ENCODE peak calls at places on chromosomes 3 and 15, in seven cellular contexts. One of them, this sample, is unnamed.

GRCh38 chr3:84547971-84548970 is 410.5 kb upstream of the CADM2 start:
- DNase-seq in fibroblast of lung: peak
- DNase-seq in SK-N-SH: peak
- DNase-seq in IMR-90: no peak
- DNase-seq in mammary epithelial cell: peak
- DNase-seq in H9: peak
- DNase-seq in K562: no peak
- DNase-seq in this sample: no peak

GRCh38 chr15:91710072-91710471 is 143.4 kb upstream of the SLCO3A1 start:
- DNase-seq in K562: no peak
- DNase-seq in fibroblast of lung: peak
- DNase-seq in SK-N-SH: no peak
- DNase-seq in IMR-90: no peak
- DNase-seq in H9: no peak
- DNase-seq in mammary epithelial cell: peak
- DNase-seq in this sample: no peak

GRCh38 chr3:66113542-66113941 is 74.8 kb upstream of the MAGI1 start:
- DNase-seq in fibroblast of lung: no peak
- DNase-seq in K562: no peak
- DNase-seq in IMR-90: no peak
- DNase-seq in H9: no peak
- DNase-seq in mammary epithelial cell: no peak
- DNase-seq in SK-N-SH: no peak
- DNase-seq in this sample: no peak

GRCh38 chr15:70259030-70259424 is 161.3 kb upstream of the TLE3 start:
- DNase-seq in H9: no peak
- DNase-seq in SK-N-SH: no peak
- DNase-seq in K562: peak
- DNase-seq in fibroblast of lung: peak
- DNase-seq in mammary epithelial cell: no peak
- DNase-seq in IMR-90: peak
- DNase-seq in this sample: peak

GRCh38 chr3:16151109-16151508 is 23.4 kb upstream of the GALNT15 start:
- DNase-seq in SK-N-SH: no peak
- DNase-seq in fibroblast of lung: peak
- DNase-seq in K562: no peak
- DNase-seq in mammary epithelial cell: peak
- DNase-seq in IMR-90: peak
- DNase-seq in H9: no peak
- DNase-seq in this sample: peak

GRCh38 chr3:52289747-52290595 is 2.3 kb downstream of the GLYCTK start:
- DNase-seq in IMR-90: no peak
- DNase-seq in mammary epithelial cell: no peak
- DNase-seq in SK-N-SH: no peak
- DNase-seq in K562: no peak
- DNase-seq in fibroblast of lung: no peak
- DNase-seq in H9: no peak
- DNase-seq in this sample: peak

GRCh38 chr3:120198305-120198878 is 86.6 kb downstream of the GPR156 start:
- DNase-seq in H9: no peak
- DNase-seq in SK-N-SH: no peak
- DNase-seq in IMR-90: peak
- DNase-seq in mammary epithelial cell: peak
- DNase-seq in fibroblast of lung: peak
- DNase-seq in K562: no peak
- DNase-seq in this sample: no peak

GRCh38 chr3:87120850-87121249 is 106.3 kb upstream of the CHMP2B start:
- DNase-seq in H9: peak
- DNase-seq in mammary epithelial cell: no peak
- DNase-seq in fibroblast of lung: no peak
- DNase-seq in IMR-90: no peak
- DNase-seq in SK-N-SH: no peak
- DNase-seq in K562: no peak
- DNase-seq in this sample: no peak

GRCh38 chr15:37771462-37771861 is 163.0 kb upstream of the TMCO5A start:
- DNase-seq in H9: no peak
- DNase-seq in K562: no peak
- DNase-seq in SK-N-SH: no peak
- DNase-seq in mammary epithelial cell: peak
- DNase-seq in fibroblast of lung: peak
- DNase-seq in IMR-90: peak
- DNase-seq in this sample: no peak

GRCh38 chr3:128784228-128784627 is 58.2 kb downstream of the RAB7A start:
- DNase-seq in mammary epithelial cell: no peak
- DNase-seq in K562: peak
- DNase-seq in SK-N-SH: peak
- DNase-seq in H9: peak
- DNase-seq in IMR-90: no peak
- DNase-seq in fibroblast of lung: no peak
- DNase-seq in this sample: no peak

GRCh38 chr3:112640864-112641751 is at the start of gene CCDC80:
- DNase-seq in H9: no peak
- DNase-seq in K562: peak
- DNase-seq in mammary epithelial cell: peak
- DNase-seq in IMR-90: peak
- DNase-seq in SK-N-SH: no peak
- DNase-seq in fibroblast of lung: peak
- DNase-seq in this sample: no peak

GRCh38 chr3:114872588-114872987 is 274.5 kb downstream of the ZBTB20 start:
- DNase-seq in K562: no peak
- DNase-seq in fibroblast of lung: no peak
- DNase-seq in H9: no peak
- DNase-seq in IMR-90: peak
- DNase-seq in SK-N-SH: no peak
- DNase-seq in mammary epithelial cell: no peak
- DNase-seq in this sample: no peak

GRCh38 chr3:143751643-143752178 is 96.6 kb downstream of the SLC9A9 start:
- DNase-seq in H9: no peak
- DNase-seq in mammary epithelial cell: no peak
- DNase-seq in SK-N-SH: no peak
- DNase-seq in IMR-90: no peak
- DNase-seq in K562: no peak
- DNase-seq in fibroblast of lung: no peak
- DNase-seq in this sample: no peak

GRCh38 chr3:190252080-190252479 is 70.2 kb downstream of the CLDN1 start:
- DNase-seq in K562: no peak
- DNase-seq in H9: no peak
- DNase-seq in SK-N-SH: no peak
- DNase-seq in mammary epithelial cell: peak
- DNase-seq in fibroblast of lung: peak
- DNase-seq in IMR-90: peak
- DNase-seq in this sample: no peak

GRCh38 chr3:21330293-21330692 is 420.7 kb downstream of the ZNF385D start:
- DNase-seq in mammary epithelial cell: peak
- DNase-seq in IMR-90: no peak
- DNase-seq in SK-N-SH: no peak
- DNase-seq in fibroblast of lung: peak
- DNase-seq in H9: no peak
- DNase-seq in K562: no peak
- DNase-seq in this sample: no peak

GRCh38 chr3:46527239-46527638 is 29.5 kb downstream of the RTP3 start:
- DNase-seq in SK-N-SH: no peak
- DNase-seq in H9: no peak
- DNase-seq in mammary epithelial cell: peak
- DNase-seq in fibroblast of lung: no peak
- DNase-seq in K562: no peak
- DNase-seq in IMR-90: no peak
- DNase-seq in this sample: no peak

GRCh38 chr3:137946341-137946973 is 63.5 kb upstream of the CLDN18 start:
- DNase-seq in mammary epithelial cell: peak
- DNase-seq in H9: peak
- DNase-seq in fibroblast of lung: peak
- DNase-seq in IMR-90: peak
- DNase-seq in K562: peak
- DNase-seq in SK-N-SH: peak
- DNase-seq in this sample: peak

GRCh38 chr3:52792413-52792812 is 2.2 kb upstream of the ITIH3 start:
- DNase-seq in fibroblast of lung: no peak
- DNase-seq in K562: peak
- DNase-seq in SK-N-SH: no peak
- DNase-seq in IMR-90: no peak
- DNase-seq in mammary epithelial cell: no peak
- DNase-seq in H9: peak
- DNase-seq in this sample: no peak

GRCh38 chr3:96330795-96331194 is 483.6 kb upstream of the EPHA6 start:
- DNase-seq in IMR-90: no peak
- DNase-seq in H9: no peak
- DNase-seq in fibroblast of lung: no peak
- DNase-seq in mammary epithelial cell: no peak
- DNase-seq in SK-N-SH: no peak
- DNase-seq in K562: no peak
- DNase-seq in this sample: no peak

GRCh38 chr3:47890832-47891620 is 88.1 kb downstream of the DHX30 start:
- DNase-seq in SK-N-SH: no peak
- DNase-seq in mammary epithelial cell: no peak
- DNase-seq in fibroblast of lung: no peak
- DNase-seq in H9: no peak
- DNase-seq in K562: no peak
- DNase-seq in IMR-90: no peak
- DNase-seq in this sample: no peak

GRCh38 chr15:44038801-44039200 is 156.3 kb downstream of the FRMD5 start:
- DNase-seq in SK-N-SH: no peak
- DNase-seq in K562: no peak
- DNase-seq in mammary epithelial cell: no peak
- DNase-seq in IMR-90: peak
- DNase-seq in fibroblast of lung: peak
- DNase-seq in H9: peak
- DNase-seq in this sample: peak

GRCh38 chr15:98727115-98728040 is 79.0 kb downstream of the IGF1R start:
- DNase-seq in fibroblast of lung: peak
- DNase-seq in K562: no peak
- DNase-seq in IMR-90: peak
- DNase-seq in mammary epithelial cell: peak
- DNase-seq in H9: peak
- DNase-seq in SK-N-SH: peak
- DNase-seq in this sample: peak

GRCh38 chr3:155281892-155282291 is 11.6 kb downstream of the STRIT1 start:
- DNase-seq in IMR-90: peak
- DNase-seq in H9: no peak
- DNase-seq in K562: no peak
- DNase-seq in mammary epithelial cell: no peak
- DNase-seq in SK-N-SH: no peak
- DNase-seq in fibroblast of lung: peak
- DNase-seq in this sample: no peak

GRCh38 chr3:187978433-187979011 is 175.4 kb upstream of the LPP start:
- DNase-seq in K562: no peak
- DNase-seq in fibroblast of lung: peak
- DNase-seq in H9: no peak
- DNase-seq in mammary epithelial cell: no peak
- DNase-seq in IMR-90: peak
- DNase-seq in SK-N-SH: no peak
- DNase-seq in this sample: no peak

DNA sequence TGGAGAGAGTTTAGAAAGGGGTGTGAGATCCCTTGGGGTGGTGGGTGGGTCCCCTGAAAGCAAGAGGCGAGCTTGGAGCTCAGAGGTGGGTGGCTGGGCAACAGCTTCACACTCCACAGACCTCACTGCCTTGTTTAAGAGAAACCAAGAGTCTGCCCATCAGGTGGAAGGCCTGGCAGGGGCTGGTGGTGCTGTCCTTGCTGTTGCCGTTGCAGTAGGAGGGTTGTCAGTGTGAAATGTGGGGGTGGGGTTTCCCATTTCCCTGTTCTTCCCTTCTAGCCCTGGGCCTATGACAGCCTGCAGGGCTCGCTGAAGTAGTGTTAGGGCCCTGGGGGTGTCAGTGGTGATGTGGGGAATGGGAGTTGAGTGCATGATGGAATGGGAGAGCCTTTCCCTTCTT is 4.1 kb downstream of the PLEKHO2 start:
- DNase-seq in fibroblast of lung: no peak
- DNase-seq in mammary epithelial cell: no peak
- DNase-seq in K562: no peak
- DNase-seq in IMR-90: no peak
- DNase-seq in H9: peak
- DNase-seq in SK-N-SH: no peak
- DNase-seq in this sample: no peak
- H3K9ac ChIP-seq in fibroblast of lung: no peak
- H3K9ac ChIP-seq in mammary epithelial cell: no peak
- H3K9ac ChIP-seq in K562: no peak
- H3K9ac ChIP-seq in IMR-90: peak
- H3K9ac ChIP-seq in H9: no peak
- H3K9ac ChIP-seq in SK-N-SH: no peak
- H3K9ac ChIP-seq in this sample: no peak

GRCh38 chr3:102156426-102156825 is 278.4 kb upstream of the ZPLD1 start:
- DNase-seq in SK-N-SH: no peak
- DNase-seq in H9: no peak
- DNase-seq in K562: no peak
- DNase-seq in fibroblast of lung: peak
- DNase-seq in mammary epithelial cell: peak
- DNase-seq in IMR-90: peak
- DNase-seq in this sample: no peak
- H3K9ac ChIP-seq in SK-N-SH: peak
- H3K9ac ChIP-seq in H9: no peak
- H3K9ac ChIP-seq in K562: no peak
- H3K9ac ChIP-seq in fibroblast of lung: no peak
- H3K9ac ChIP-seq in mammary epithelial cell: peak
- H3K9ac ChIP-seq in IMR-90: no peak
- H3K9ac ChIP-seq in this sample: no peak

DNA sequence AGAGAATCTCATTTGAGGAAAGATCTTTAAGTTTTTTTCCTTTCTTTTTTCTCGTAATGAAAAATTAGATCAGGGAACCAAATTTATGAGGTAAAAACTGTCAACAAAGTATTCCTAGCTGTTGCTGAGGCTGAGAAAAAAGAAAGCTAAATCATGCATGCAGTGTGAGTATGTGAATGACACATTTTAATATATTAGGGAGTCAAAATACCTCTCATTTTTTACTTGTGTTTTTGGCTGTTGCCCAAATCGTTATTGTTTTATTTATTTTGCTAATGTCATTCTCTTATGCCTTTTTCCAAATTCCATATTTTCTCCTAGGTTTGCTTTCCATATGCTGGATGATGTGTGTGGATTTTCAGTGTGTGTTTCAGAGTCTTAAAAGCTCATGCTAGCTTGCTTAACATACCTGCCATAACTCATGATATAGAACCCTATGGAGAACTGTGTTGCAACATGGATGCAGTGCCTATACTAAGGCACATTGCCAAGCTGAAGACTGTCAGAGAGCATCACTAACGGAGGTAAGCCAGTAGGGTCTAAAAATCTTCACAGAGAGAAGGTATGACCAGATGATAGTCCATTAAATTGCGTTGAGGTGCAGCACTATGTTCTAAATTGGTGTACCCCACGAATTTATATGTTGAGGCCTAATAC is 629.5 kb upstream of the KCNMB2 start:
- DNase-seq in IMR-90: no peak
- DNase-seq in SK-N-SH: no peak
- DNase-seq in fibroblast of lung: peak
- DNase-seq in K562: no peak
- DNase-seq in mammary epithelial cell: no peak
- DNase-seq in H9: no peak
- DNase-seq in this sample: no peak
- H3K9ac ChIP-seq in IMR-90: peak
- H3K9ac ChIP-seq in SK-N-SH: peak
- H3K9ac ChIP-seq in fibroblast of lung: no peak
- H3K9ac ChIP-seq in K562: no peak
- H3K9ac ChIP-seq in mammary epithelial cell: no peak
- H3K9ac ChIP-seq in H9: no peak
- H3K9ac ChIP-seq in this sample: no peak

DNA sequence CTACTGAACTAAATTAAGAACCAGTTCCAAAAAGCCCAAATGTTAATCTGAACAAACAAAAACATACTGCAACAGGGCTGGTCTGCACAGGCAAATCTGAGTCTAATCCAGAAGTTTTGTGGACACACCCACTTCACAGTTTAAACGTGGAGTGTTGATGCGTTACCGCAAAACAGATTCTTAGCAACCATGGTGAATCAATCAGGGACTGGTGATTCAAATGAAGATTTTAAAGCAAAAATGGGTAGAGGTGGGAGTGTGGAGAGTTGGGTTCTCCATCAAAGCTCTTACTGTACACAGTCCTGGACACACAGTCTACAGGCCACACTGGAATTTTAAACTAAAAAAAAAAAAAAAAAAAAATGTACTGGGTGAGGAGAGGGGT is 5.2 kb downstream of the ANXA2 start:
- DNase-seq in IMR-90: peak
- DNase-seq in K562: no peak
- DNase-seq in SK-N-SH: no peak
- DNase-seq in H9: no peak
- DNase-seq in fibroblast of lung: peak
- DNase-seq in mammary epithelial cell: peak
- DNase-seq in this sample: no peak
- H3K9ac ChIP-seq in IMR-90: peak
- H3K9ac ChIP-seq in K562: no peak
- H3K9ac ChIP-seq in SK-N-SH: peak
- H3K9ac ChIP-seq in H9: no peak
- H3K9ac ChIP-seq in fibroblast of lung: peak
- H3K9ac ChIP-seq in mammary epithelial cell: peak
- H3K9ac ChIP-seq in this sample: no peak

This sample was measured in colonic mucosa.